ENCODE peak calls at places on chromosomes 16 and 17, in four cellular contexts. F is DND-41, Y is Calu3, H is thoracic aorta. V is an unnamed sample.

GRCh38 chr17:17682293-17682736 is 1.1 kb downstream of the RAI1 start:
- DNase-seq in F (peak; percentile 53), Y (no peak), H (no peak), V (peak; percentile 57)

GRCh38 chr16:1539720-1540555 is 6.5 kb downstream of the TMEM204 start:
- DNase-seq in F (no peak), Y (no peak), H (no peak), V (no peak)

GRCh38 chr17:50192116-50192872 is 9.1 kb downstream of the COL1A1 start:
- DNase-seq in F (no peak), Y (no peak), H (no peak), V (no peak)

GRCh38 chr16:54241525-54241924 is 45.1 kb downstream of the IRX3 start:
- DNase-seq in F (no peak), Y (no peak), H (no peak), V (no peak)

GRCh38 chr17:59513934-59514841 is 51.2 kb upstream of the DHX40 start:
- DNase-seq in F (peak; percentile 6), Y (peak; percentile 80), H (no peak), V (peak; percentile 82)

GRCh38 chr17:67520282-67520906 is 143.3 kb downstream of the PITPNC1 start:
- DNase-seq in F (no peak), Y (no peak), H (no peak), V (no peak)

GRCh38 chr17:83089322-83090156 is 10.1 kb downstream of the METRNL start:
- DNase-seq in F (no peak), Y (no peak), H (no peak), V (peak; percentile 53)

GRCh38 chr17:45127583-45128300 is 4.6 kb downstream of the PLCD3 start:
- DNase-seq in F (no peak), Y (peak; percentile 50), H (no peak), V (peak; percentile 88)

GRCh38 chr17:49993423-49994037 is 1.5 kb downstream of the DLX3 start:
- DNase-seq in F (no peak), Y (no peak), H (no peak), V (peak; percentile 43)

GRCh38 chr16:15835136-15835878 is 21.5 kb downstream of the MYH11 start:
- DNase-seq in F (no peak), Y (no peak), H (no peak), V (no peak)

GRCh38 chr16:85265161-85265784 is 153.0 kb upstream of the CIBAR2 start:
- DNase-seq in F (no peak), Y (no peak), H (no peak), V (no peak)

V was measured in stomach.